ENCODE peak calls at places on chromosome 20, in ten cellular contexts. G, L, N, K, U, A, W, O, P and F are unnamed samples.

GRCh38 chr20:64099880-64100565 is 7.3 kb downstream of the NPBWR2 start:
- DNase-seq in L (no peak), G (no peak), U (no peak), K (no peak), N (no peak), P (no peak), A (no peak), O (no peak), W (no peak), F (no peak)

GRCh38 chr20:15740046-15740775 is 833.0 kb downstream of the KIF16B start:
- DNase-seq in P (no peak), W (no peak), G (no peak), K (no peak), A (no peak), L (no peak), N (no peak), U (no peak), O (peak; percentile 37), F (no peak)

GRCh38 chr20:25553819-25554296 is 31.5 kb downstream of the NINL start:
- DNase-seq in A (no peak), K (peak; percentile 38), W (no peak), L (peak; percentile 75), P (no peak), U (no peak), G (no peak), N (no peak), O (no peak), F (no peak)

GRCh38 chr20:17626217-17627007 is 55.6 kb downstream of the RRBP1 start:
- DNase-seq in K (no peak), O (no peak), G (no peak), A (no peak), N (peak; percentile 94), P (no peak), W (no peak), L (peak; percentile 81), U (no peak), F (no peak)

GRCh38 chr20:45821942-45822341 is 5.2 kb downstream of the TNNC2 start:
- DNase-seq in O (no peak), U (no peak), G (peak; percentile 72), A (no peak), P (no peak), L (no peak), W (no peak), K (no peak), N (no peak), F (no peak)

GRCh38 chr20:23869520-23869919 is 10.0 kb downstream of the CST5 start:
- DNase-seq in P (no peak), A (no peak), K (no peak), O (no peak), U (no peak), L (no peak), N (no peak), W (peak; percentile 33), G (no peak), F (peak; percentile 38)

GRCh38 chr20:5482791-5483190 is 166.0 kb upstream of the PROKR2 start:
- DNase-seq in K (no peak), P (no peak), G (no peak), L (no peak), W (no peak), U (peak; percentile 5), O (no peak), N (no peak), A (no peak), F (no peak)

GRCh38 chr20:19889011-19889953 is 127.9 kb upstream of the NAA20 start:
- DNase-seq in O (peak; percentile 56), K (no peak), N (peak; percentile 43), W (no peak), G (peak; percentile 58), L (peak; percentile 77), P (no peak), U (no peak), A (no peak), F (peak; percentile 41)

GRCh38 chr20:37984018-37984785 is 49.1 kb downstream of the TTI1 start:
- DNase-seq in U (no peak), P (no peak), L (no peak), G (no peak), W (no peak), A (no peak), O (no peak), N (peak; percentile 22), K (peak; percentile 76), F (no peak)

GRCh38 chr20:30500829-30501440 is 756.5 kb upstream of the DEFB115 start:
- DNase-seq in K (no peak), L (peak; percentile 25), A (no peak), N (no peak), G (no peak), P (no peak), U (no peak), O (no peak), W (no peak), F (no peak)

GRCh38 chr20:57106030-57106682 is 160.3 kb downstream of the BMP7 start:
- DNase-seq in K (no peak), L (no peak), P (no peak), N (no peak), G (no peak), A (no peak), O (no peak), U (no peak), W (no peak), F (no peak)

GRCh38 chr20:49381558-49382493 is 100.6 kb downstream of the KCNB1 start:
- DNase-seq in K (peak; percentile 86), W (no peak), U (no peak), O (peak; percentile 87), P (peak; percentile 73), G (peak; percentile 39), N (peak; percentile 91), L (peak; percentile 96), A (no peak), F (peak; percentile 96)

GRCh38 chr20:63104312-63105181 is 97.8 kb upstream of the BHLHE23 start:
- DNase-seq in N (no peak), G (no peak), P (no peak), L (no peak), K (no peak), W (no peak), A (no peak), O (no peak), U (no peak), F (no peak)

GRCh38 chr20:32539817-32540675 is 45.1 kb downstream of the NOL4L start:
- DNase-seq in G (peak; percentile 44), K (no peak), L (no peak), W (peak; percentile 94), P (no peak), O (no peak), A (no peak), N (peak; percentile 32), U (peak; percentile 42), F (no peak)

GRCh38 chr20:13173201-13173600 is 47.9 kb upstream of the ISM1 start:
- DNase-seq in U (no peak), O (peak; percentile 40), A (no peak), K (no peak), N (no peak), G (no peak), L (no peak), P (no peak), W (no peak), F (no peak)

GRCh38 chr20:49028684-49029083 is 17.4 kb upstream of the CSE1L start:
- DNase-seq in U (peak; percentile 20), A (no peak), G (no peak), L (no peak), O (peak; percentile 13), P (no peak), K (no peak), W (no peak), N (no peak), F (no peak)

GRCh38 chr20:24470782-24471582 is 1.6 kb downstream of the SYNDIG1 start:
- DNase-seq in U (peak; percentile 75), W (no peak), N (no peak), P (no peak), O (peak; percentile 54), L (peak; percentile 51), G (no peak), K (peak; percentile 24), A (no peak), F (no peak)

GRCh38 chr20:58712116-58712822 is 19.7 kb downstream of the NPEPL1 start:
- DNase-seq in G (peak; percentile 13), N (no peak), L (peak; percentile 47), W (no peak), O (no peak), A (no peak), U (no peak), K (no peak), P (no peak), F (no peak)

GRCh38 chr20:2524435-2525272 is 11.7 kb upstream of the TMC2 start:
- DNase-seq in L (peak; percentile 92), K (peak; percentile 79), A (no peak), U (peak; percentile 97), W (peak; percentile 92), P (no peak), G (peak; percentile 93), N (peak; percentile 82), O (peak; percentile 40), F (peak; percentile 88)
- H3K27me3 ChIP-seq in L (no peaks in the 10 kb centered on the region), K (no peaks in the 10 kb centered on the region), A (no peaks in the 10 kb centered on the region), U (peaks cover 71% of the 10 kb centered on the region), W (peaks cover 18% of the 10 kb centered on the region), P (peaks cover 15% of the 10 kb centered on the region), G (no peaks in the 10 kb centered on the region), N (no peaks in the 10 kb centered on the region), O (no peaks in the 10 kb centered on the region), F (no peaks in the 10 kb centered on the region)

GRCh38 chr20:3358676-3359340 is 48.7 kb downstream of the DNAAF9 start:
- DNase-seq in P (no peak), K (no peak), U (no peak), G (no peak), O (no peak), W (no peak), L (no peak), A (no peak), N (no peak), F (no peak)
- TF ChIP-seq CTCF in P (no peak), K (no peak), U (peak; percentile 47), G (no peak), O (no peak), W (no peak), L (no peak), A (no peak), N (peak; percentile 14), F (no peak)

DNA sequence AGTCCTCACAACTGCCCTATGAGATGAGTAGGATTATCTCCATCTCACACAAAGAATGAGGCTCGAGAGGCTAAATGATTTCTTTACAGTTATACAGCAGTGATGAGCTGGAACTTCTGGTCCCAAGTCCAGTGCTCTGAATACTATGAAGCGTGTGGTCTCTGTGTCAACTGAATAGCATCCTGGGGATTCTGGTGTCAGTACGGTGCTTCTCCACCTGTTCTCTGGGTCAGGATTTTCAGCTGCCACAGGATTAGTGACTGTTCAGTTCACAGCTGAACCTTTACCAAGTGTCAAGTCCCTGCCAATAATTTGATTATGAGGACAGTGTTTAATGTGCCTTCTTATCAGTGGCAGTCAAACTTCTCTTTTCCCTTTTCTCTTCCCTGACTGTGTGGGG is 5.2 kb upstream of the MAFB start:
- DNase-seq in L (no peak), P (no peak), G (no peak), O (no peak), K (no peak), N (no peak), U (no peak), A (no peak), W (no peak), F (no peak)
- H3K27me3 ChIP-seq in L (peaks cover 50% of the 10 kb centered on the region), P (peaks cover 31% of the 10 kb centered on the region), G (peaks cover 36% of the 10 kb centered on the region), O (peaks cover 6% of the 10 kb centered on the region), K (no peaks in the 10 kb centered on the region), N (no peaks in the 10 kb centered on the region), U (peaks cover 99% of the 10 kb centered on the region), A (no peaks in the 10 kb centered on the region), W (peaks cover 5% of the 10 kb centered on the region), F (peaks cover 38% of the 10 kb centered on the region)

DNA sequence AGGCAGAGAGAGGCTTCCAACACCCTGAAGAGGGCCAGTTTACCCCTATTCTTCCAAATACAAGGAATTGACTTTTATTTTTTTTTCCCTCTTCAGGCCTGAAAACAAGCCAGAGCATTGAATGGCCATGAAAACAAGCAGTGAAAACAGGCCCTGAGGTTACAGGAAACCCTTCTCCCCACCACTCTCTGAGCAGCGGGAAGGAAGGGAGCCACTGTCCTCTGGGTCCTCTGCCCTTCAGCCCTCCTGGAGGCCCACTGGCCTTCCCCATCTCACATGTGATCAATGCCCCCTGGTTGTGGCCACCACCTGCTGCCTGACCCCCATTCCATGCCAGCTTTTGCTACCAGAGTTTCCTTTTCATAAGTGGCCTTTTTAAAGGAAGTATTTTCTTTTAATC is 44.1 kb downstream of the PDYN start:
- DNase-seq in P (no peak), W (no peak), L (peak; percentile 61), K (no peak), A (no peak), G (no peak), N (no peak), O (no peak), U (no peak), F (no peak)
- TF ChIP-seq CTCF in P (no peak), W (no peak), L (no peak), K (no peak), A (no peak), G (no peak), N (no peak), O (no peak), U (no peak), F (no peak)